ENCODE peak calls at places on chromosomes 13 and 19, in six cellular contexts. W is bronchial epithelial cell, J is endothelial cell, O is neural crest cell, Z is fibroblast of mammary gland, M is glutamatergic neuron. U is an unnamed sample.
A peak's percentile ranks its signal among the peaks of the same experiment; 100 is the strongest.

GRCh38 chr19:38580080-38580479 is 37.7 kb downstream of the MAP4K1 start:
- DNase-seq in O (no peak), M (no peak), J (no peak), W (no peak), Z (no peak), U (no peak)

GRCh38 chr19:35975608-35976214 is 19.3 kb upstream of the SDHAF1 start:
- DNase-seq in M (no peak), O (no peak), W (no peak), Z (peak; percentile 22), J (peak; percentile 57), U (peak; percentile 80)

GRCh38 chr13:103157434-103158145 is 91.4 kb upstream of the SLC10A2 start:
- DNase-seq in J (no peak), Z (no peak), O (no peak), M (no peak), W (peak; percentile 3), U (no peak)

GRCh38 chr19:31517466-31518180 is 168.4 kb upstream of the TSHZ3 start:
- DNase-seq in J (no peak), W (no peak), O (no peak), Z (no peak), M (no peak), U (no peak)

GRCh38 chr13:113905018-113905417 is 41.1 kb upstream of the GAS6 start:
- DNase-seq in J (no peak), O (no peak), Z (no peak), M (no peak), W (no peak), U (no peak)

GRCh38 chr19:17473041-17473440 is 2.7 kb downstream of the SLC27A1 start:
- DNase-seq in Z (peak; percentile 87), W (peak; percentile 67), J (no peak), O (no peak), M (no peak), U (no peak)

GRCh38 chr19:34998777-34999497 is 1.2 kb upstream of the GRAMD1A start:
- DNase-seq in Z (no peak), W (no peak), J (no peak), M (peak; percentile 47), O (no peak), U (peak; percentile 89)

GRCh38 chr13:30997697-30998547 is 65.5 kb downstream of the TEX26 start:
- DNase-seq in Z (no peak), W (peak; percentile 40), J (no peak), M (no peak), O (no peak), U (no peak)

GRCh38 chr13:104286566-104287290 is 1220.5 kb upstream of the SLC10A2 start:
- DNase-seq in M (no peak), O (no peak), J (no peak), W (peak; percentile 54), Z (no peak), U (peak; percentile 33)

GRCh38 chr13:40549500-40550094 is 116.8 kb downstream of the FOXO1 start:
- DNase-seq in Z (peak; percentile 77), O (no peak), W (no peak), M (no peak), J (no peak), U (no peak)

GRCh38 chr13:99496322-99497142 is 4.7 kb upstream of the TM9SF2 start:
- DNase-seq in O (no peak), Z (peak; percentile 88), W (peak; percentile 39), J (no peak), M (no peak), U (peak; percentile 67)

GRCh38 chr13:50592412-50593145 is 250.9 kb downstream of the DLEU7 start:
- DNase-seq in Z (peak; percentile 86), J (no peak), M (no peak), O (no peak), W (peak; percentile 92), U (no peak)

GRCh38 chr19:50202399-50202798 is 1.0 kb upstream of the MYH14 start:
- DNase-seq in J (no peak), Z (no peak), O (no peak), M (no peak), W (no peak), U (no peak)

GRCh38 chr19:34428549-34429285 is 536 bp downstream of the UBA2 start:
- DNase-seq in M (peak; percentile 29), J (peak; percentile 8), Z (peak; percentile 28), W (peak; percentile 15), O (no peak), U (peak; percentile 37)

GRCh38 chr19:16831531-16831930 is 2.3 kb downstream of the SIN3B start:
- DNase-seq in W (no peak), M (no peak), Z (no peak), J (no peak), O (no peak), U (no peak)

GRCh38 chr19:54312011-54312410 is 955 bp downstream of the LILRA5 start:
- DNase-seq in M (no peak), O (no peak), J (no peak), W (no peak), Z (no peak), U (no peak)

GRCh38 chr13:84816567-84817133 is 934.4 kb upstream of the SLITRK1 start:
- DNase-seq in Z (no peak), J (no peak), W (no peak), O (no peak), M (no peak), U (no peak)

GRCh38 chr13:60155978-60156377 is 7.8 kb downstream of the DIAPH3 start:
- DNase-seq in W (no peak), J (no peak), Z (peak; percentile 26), O (no peak), M (no peak), U (peak; percentile 58)

GRCh38 chr13:62432295-62432694 is 1016.6 kb upstream of the PCDH20 start:
- DNase-seq in W (no peak), M (no peak), J (no peak), O (no peak), Z (no peak), U (no peak)

GRCh38 chr13:112733112-112733511 is 43.3 kb downstream of the ATP11A start:
- DNase-seq in Z (no peak), W (no peak), M (no peak), O (no peak), J (no peak), U (peak; percentile 79)

GRCh38 chr19:679418-680286 is 3.5 kb downstream of the FSTL3 start:
- DNase-seq in M (peak; percentile 72), O (peak; percentile 38), W (peak; percentile 63), J (peak; percentile 45), Z (peak; percentile 84), U (peak; percentile 68)

GRCh38 chr19:47102561-47103135 is 10.9 kb downstream of the ZC3H4 start:
- DNase-seq in O (no peak), J (no peak), M (no peak), W (no peak), Z (no peak), U (no peak)

GRCh38 chr19:18379803-18380747 is 5.9 kb upstream of the GDF15 start:
- DNase-seq in O (no peak), M (no peak), Z (peak; percentile 98), J (no peak), W (peak; percentile 68), U (peak; percentile 57)

GRCh38 chr13:48739346-48740037 is 85.8 kb downstream of the CYSLTR2 start:
- DNase-seq in M (no peak), Z (peak; percentile 11), W (no peak), J (no peak), O (no peak), U (no peak)

GRCh38 chr13:30934381-30934780 is 1.9 kb downstream of the TEX26 start:
- DNase-seq in O (no peak), M (peak; percentile 20), W (peak; percentile 16), Z (no peak), J (no peak), U (peak; percentile 63)

GRCh38 chr13:52137489-52137888 is 8.6 kb upstream of the NEK5 start:
- DNase-seq in M (no peak), O (no peak), W (no peak), Z (no peak), J (no peak), U (no peak)

GRCh38 chr13:110518150-110518525 is 43.4 kb downstream of the RAB20 start:
- DNase-seq in W (no peak), O (no peak), M (no peak), Z (no peak), J (no peak), U (no peak)

GRCh38 chr19:10420444-10421239 is at the start of gene PDE4A:
- DNase-seq in M (peak; percentile 81), O (no peak), Z (no peak), W (no peak), J (peak; percentile 74), U (peak; percentile 69)

GRCh38 chr13:108974686-108975085 is 345.3 kb downstream of the MYO16 start:
- DNase-seq in M (no peak), J (no peak), O (no peak), W (no peak), Z (no peak), U (no peak)

DNA sequence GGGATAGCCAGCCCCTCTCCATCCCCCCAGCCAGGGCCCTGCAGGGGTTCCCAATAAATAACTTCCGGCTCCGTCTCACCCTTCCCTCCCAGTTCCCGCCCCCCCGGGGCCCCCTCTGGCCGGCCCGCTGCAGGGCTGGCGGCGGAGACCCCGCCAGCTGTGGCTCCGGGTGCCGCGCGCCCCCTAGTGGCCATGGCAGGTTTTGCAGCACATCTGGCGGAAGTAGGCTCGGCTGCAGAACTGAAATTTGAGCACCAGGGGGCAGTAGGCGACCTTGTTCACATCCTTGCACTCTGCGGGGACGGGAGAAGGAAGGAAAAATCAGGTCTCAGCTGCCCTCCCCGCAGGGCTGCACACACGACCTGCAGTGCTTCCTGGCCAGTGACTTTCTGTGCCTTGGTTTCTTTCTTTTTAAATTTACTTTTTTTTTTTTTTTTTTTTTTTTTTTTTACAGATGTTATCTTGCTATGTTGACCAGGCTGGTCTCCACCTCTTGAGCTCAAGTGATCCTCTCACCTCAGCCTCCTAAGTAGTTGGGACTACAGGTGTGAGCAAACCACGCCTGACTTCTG is 3.6 kb upstream of the MYO1F start:
- DNase-seq in M (peak; percentile 83), J (peak; percentile 89), W (peak; percentile 19), Z (peak; percentile 67), O (peak; percentile 93), U (peak; percentile 91)
- TF ChIP-seq CTCF in M (peak; percentile 100), J (peak; percentile 100), W (peak; percentile 89), Z (peak; percentile 92), O (peak; percentile 100), U (peak; percentile 98)

GRCh38 chr19:24086974-24087595 is at the start of gene ZNF254:
- DNase-seq in W (peak; percentile 93), O (peak; percentile 75), Z (peak; percentile 95), J (peak; percentile 85), M (peak; percentile 89), U (peak; percentile 99)
- TF ChIP-seq CTCF in W (no peak), O (no peak), Z (no peak), J (no peak), M (no peak), U (no peak)

DNA sequence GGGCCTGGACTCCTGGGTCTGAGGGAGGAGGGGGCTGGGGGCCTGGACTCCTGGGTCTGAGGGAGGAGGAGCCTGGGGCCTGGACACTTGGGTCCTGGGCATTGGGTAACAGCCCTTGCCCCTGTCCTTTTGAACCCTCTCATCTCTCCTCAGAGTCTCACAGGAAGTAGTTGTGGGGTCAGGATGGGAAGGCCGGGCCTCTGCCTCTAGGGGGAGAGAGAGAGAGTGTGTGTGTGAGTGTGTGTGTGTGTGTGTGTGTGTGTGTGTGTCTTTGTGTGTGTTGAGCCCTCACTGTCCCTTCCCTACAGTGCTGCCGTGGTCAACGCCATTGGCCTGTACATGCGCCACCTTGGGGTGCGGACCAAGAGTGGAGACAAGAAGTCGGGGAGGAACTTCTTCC is 10.9 kb downstream of the ARHGEF1 start:
- DNase-seq in O (no peak), W (no peak), J (no peak), M (peak; percentile 31), Z (peak; percentile 47), U (peak; percentile 63)
- TF ChIP-seq CTCF in O (no peak), W (no peak), J (no peak), M (no peak), Z (no peak), U (peak; percentile 58)

GRCh38 chr13:46715363-46715762 is 81.6 kb downstream of the ESD start:
- DNase-seq in M (no peak), O (no peak), J (no peak), Z (no peak), W (no peak), U (no peak)
- TF ChIP-seq CTCF in M (no peak), O (no peak), J (no peak), Z (no peak), W (no peak), U (no peak)